ENCODE peak calls at places on chromosome 7, in six cellular contexts. One of them, this sample, is unnamed.

GRCh38 chr7:102318482-102318971 is 31.9 kb downstream of the SH2B2 start:
- DNase-seq in naive thymus-derived CD4-positive, alpha-beta T cell: no peak
- DNase-seq in gastrocnemius medialis: no peak
- DNase-seq in fibroblast of pulmonary artery: peak
- DNase-seq in aorta: peak
- DNase-seq in stimulated activated CD4-positive, alpha-beta T cell treated with anti-CD3 and anti-CD28 coated beads, Interleukin-4, amount 100 ng/mL, for 4 hours: no peak
- DNase-seq in this sample: no peak

GRCh38 chr7:7569113-7569527 is 2.4 kb downstream of the MIOS start:
- DNase-seq in stimulated activated CD4-positive, alpha-beta T cell treated with anti-CD3 and anti-CD28 coated beads, Interleukin-4, amount 100 ng/mL, for 4 hours: no peak
- DNase-seq in gastrocnemius medialis: no peak
- DNase-seq in fibroblast of pulmonary artery: no peak
- DNase-seq in naive thymus-derived CD4-positive, alpha-beta T cell: peak
- DNase-seq in aorta: no peak
- DNase-seq in this sample: no peak

GRCh38 chr7:99141756-99142726 is 1.9 kb downstream of the SMURF1 start:
- DNase-seq in gastrocnemius medialis: peak
- DNase-seq in aorta: peak
- DNase-seq in naive thymus-derived CD4-positive, alpha-beta T cell: peak
- DNase-seq in stimulated activated CD4-positive, alpha-beta T cell treated with anti-CD3 and anti-CD28 coated beads, Interleukin-4, amount 100 ng/mL, for 4 hours: peak
- DNase-seq in fibroblast of pulmonary artery: peak
- DNase-seq in this sample: no peak

GRCh38 chr7:21746949-21747348 is 198.8 kb downstream of the CDCA7L start:
- DNase-seq in aorta: no peak
- DNase-seq in gastrocnemius medialis: no peak
- DNase-seq in stimulated activated CD4-positive, alpha-beta T cell treated with anti-CD3 and anti-CD28 coated beads, Interleukin-4, amount 100 ng/mL, for 4 hours: no peak
- DNase-seq in fibroblast of pulmonary artery: no peak
- DNase-seq in naive thymus-derived CD4-positive, alpha-beta T cell: no peak
- DNase-seq in this sample: no peak

GRCh38 chr7:131103997-131104396 is 223.7 kb upstream of the MKLN1 start:
- DNase-seq in stimulated activated CD4-positive, alpha-beta T cell treated with anti-CD3 and anti-CD28 coated beads, Interleukin-4, amount 100 ng/mL, for 4 hours: no peak
- DNase-seq in aorta: no peak
- DNase-seq in naive thymus-derived CD4-positive, alpha-beta T cell: no peak
- DNase-seq in gastrocnemius medialis: no peak
- DNase-seq in fibroblast of pulmonary artery: peak
- DNase-seq in this sample: no peak

GRCh38 chr7:158812684-158813083 is 16.6 kb downstream of the ESYT2 start:
- DNase-seq in aorta: no peak
- DNase-seq in fibroblast of pulmonary artery: no peak
- DNase-seq in gastrocnemius medialis: no peak
- DNase-seq in stimulated activated CD4-positive, alpha-beta T cell treated with anti-CD3 and anti-CD28 coated beads, Interleukin-4, amount 100 ng/mL, for 4 hours: peak
- DNase-seq in naive thymus-derived CD4-positive, alpha-beta T cell: peak
- DNase-seq in this sample: no peak

GRCh38 chr7:95915731-95916130 is 143.4 kb downstream of the DYNC1I1 start:
- DNase-seq in aorta: no peak
- DNase-seq in fibroblast of pulmonary artery: no peak
- DNase-seq in stimulated activated CD4-positive, alpha-beta T cell treated with anti-CD3 and anti-CD28 coated beads, Interleukin-4, amount 100 ng/mL, for 4 hours: no peak
- DNase-seq in gastrocnemius medialis: no peak
- DNase-seq in naive thymus-derived CD4-positive, alpha-beta T cell: no peak
- DNase-seq in this sample: no peak

GRCh38 chr7:107128217-107128616 is 40.6 kb upstream of the HBP1 start:
- DNase-seq in stimulated activated CD4-positive, alpha-beta T cell treated with anti-CD3 and anti-CD28 coated beads, Interleukin-4, amount 100 ng/mL, for 4 hours: no peak
- DNase-seq in fibroblast of pulmonary artery: no peak
- DNase-seq in gastrocnemius medialis: no peak
- DNase-seq in aorta: no peak
- DNase-seq in naive thymus-derived CD4-positive, alpha-beta T cell: no peak
- DNase-seq in this sample: no peak

GRCh38 chr7:57821438-57822382 is 371.7 kb downstream of the ZNF716 start:
- DNase-seq in stimulated activated CD4-positive, alpha-beta T cell treated with anti-CD3 and anti-CD28 coated beads, Interleukin-4, amount 100 ng/mL, for 4 hours: no peak
- DNase-seq in naive thymus-derived CD4-positive, alpha-beta T cell: no peak
- DNase-seq in gastrocnemius medialis: no peak
- DNase-seq in aorta: peak
- DNase-seq in fibroblast of pulmonary artery: no peak
- DNase-seq in this sample: no peak

GRCh38 chr7:135856356-135857144 is 107.9 kb upstream of the FAM180A start:
- DNase-seq in naive thymus-derived CD4-positive, alpha-beta T cell: no peak
- DNase-seq in aorta: no peak
- DNase-seq in stimulated activated CD4-positive, alpha-beta T cell treated with anti-CD3 and anti-CD28 coated beads, Interleukin-4, amount 100 ng/mL, for 4 hours: no peak
- DNase-seq in gastrocnemius medialis: no peak
- DNase-seq in fibroblast of pulmonary artery: peak
- DNase-seq in this sample: no peak

GRCh38 chr7:143041346-143041745 is 10.8 kb upstream of the OR6V1 start:
- DNase-seq in naive thymus-derived CD4-positive, alpha-beta T cell: no peak
- DNase-seq in stimulated activated CD4-positive, alpha-beta T cell treated with anti-CD3 and anti-CD28 coated beads, Interleukin-4, amount 100 ng/mL, for 4 hours: no peak
- DNase-seq in fibroblast of pulmonary artery: no peak
- DNase-seq in aorta: no peak
- DNase-seq in gastrocnemius medialis: no peak
- DNase-seq in this sample: no peak

GRCh38 chr7:35533877-35534276 is 161.1 kb downstream of the HERPUD2 start:
- DNase-seq in aorta: no peak
- DNase-seq in gastrocnemius medialis: no peak
- DNase-seq in stimulated activated CD4-positive, alpha-beta T cell treated with anti-CD3 and anti-CD28 coated beads, Interleukin-4, amount 100 ng/mL, for 4 hours: no peak
- DNase-seq in naive thymus-derived CD4-positive, alpha-beta T cell: no peak
- DNase-seq in fibroblast of pulmonary artery: no peak
- DNase-seq in this sample: no peak

GRCh38 chr7:112596981-112597380 is 116.2 kb downstream of the LSMEM1 start:
- DNase-seq in fibroblast of pulmonary artery: peak
- DNase-seq in gastrocnemius medialis: no peak
- DNase-seq in naive thymus-derived CD4-positive, alpha-beta T cell: no peak
- DNase-seq in aorta: no peak
- DNase-seq in stimulated activated CD4-positive, alpha-beta T cell treated with anti-CD3 and anti-CD28 coated beads, Interleukin-4, amount 100 ng/mL, for 4 hours: no peak
- DNase-seq in this sample: no peak

GRCh38 chr7:46291064-46291463 is 370.0 kb upstream of the IGFBP3 start:
- DNase-seq in stimulated activated CD4-positive, alpha-beta T cell treated with anti-CD3 and anti-CD28 coated beads, Interleukin-4, amount 100 ng/mL, for 4 hours: no peak
- DNase-seq in naive thymus-derived CD4-positive, alpha-beta T cell: no peak
- DNase-seq in fibroblast of pulmonary artery: no peak
- DNase-seq in aorta: no peak
- DNase-seq in gastrocnemius medialis: no peak
- DNase-seq in this sample: no peak

GRCh38 chr7:160958-161725 is 31.2 kb upstream of the FAM20C start:
- DNase-seq in naive thymus-derived CD4-positive, alpha-beta T cell: no peak
- DNase-seq in gastrocnemius medialis: no peak
- DNase-seq in aorta: peak
- DNase-seq in stimulated activated CD4-positive, alpha-beta T cell treated with anti-CD3 and anti-CD28 coated beads, Interleukin-4, amount 100 ng/mL, for 4 hours: no peak
- DNase-seq in fibroblast of pulmonary artery: no peak
- DNase-seq in this sample: no peak

GRCh38 chr7:17299477-17299991 is 1.1 kb downstream of the AHR start:
- DNase-seq in gastrocnemius medialis: no peak
- DNase-seq in stimulated activated CD4-positive, alpha-beta T cell treated with anti-CD3 and anti-CD28 coated beads, Interleukin-4, amount 100 ng/mL, for 4 hours: peak
- DNase-seq in fibroblast of pulmonary artery: peak
- DNase-seq in aorta: no peak
- DNase-seq in naive thymus-derived CD4-positive, alpha-beta T cell: no peak
- DNase-seq in this sample: no peak

GRCh38 chr7:6226194-6226799 is 46.1 kb downstream of the CYTH3 start:
- DNase-seq in gastrocnemius medialis: no peak
- DNase-seq in aorta: no peak
- DNase-seq in stimulated activated CD4-positive, alpha-beta T cell treated with anti-CD3 and anti-CD28 coated beads, Interleukin-4, amount 100 ng/mL, for 4 hours: no peak
- DNase-seq in fibroblast of pulmonary artery: peak
- DNase-seq in naive thymus-derived CD4-positive, alpha-beta T cell: no peak
- DNase-seq in this sample: no peak

GRCh38 chr7:28984219-28984618 is 26.1 kb upstream of the TRIL start:
- DNase-seq in naive thymus-derived CD4-positive, alpha-beta T cell: no peak
- DNase-seq in gastrocnemius medialis: no peak
- DNase-seq in fibroblast of pulmonary artery: no peak
- DNase-seq in aorta: no peak
- DNase-seq in stimulated activated CD4-positive, alpha-beta T cell treated with anti-CD3 and anti-CD28 coated beads, Interleukin-4, amount 100 ng/mL, for 4 hours: no peak
- DNase-seq in this sample: no peak